ENCODE peak calls at places on chromosomes 3 and 15, in four cellular contexts. C, Z, U and P are unnamed samples.
A peak's percentile ranks its signal among the peaks of the same experiment; 100 is the strongest.

GRCh38 chr3:146830231-146830630 is 225.1 kb upstream of the PLSCR5 start:
- DNase-seq in C (no peak), Z (no peak), U (no peak), P (no peak)

GRCh38 chr15:70936326-70936725 is 43.7 kb downstream of the LRRC49 start:
- DNase-seq in C (no peak), Z (no peak), U (no peak), P (no peak)

GRCh38 chr3:124230928-124231456 is 239.1 kb upstream of the ROPN1 start:
- DNase-seq in C (no peak), Z (no peak), U (no peak), P (no peak)

GRCh38 chr3:31546152-31546551 is 13.4 kb downstream of the STT3B start:
- DNase-seq in C (no peak), Z (no peak), U (no peak), P (no peak)

GRCh38 chr15:78207641-78208340 is 26.6 kb downstream of the ACSBG1 start:
- DNase-seq in C (no peak), Z (no peak), U (no peak), P (no peak)

GRCh38 chr15:91114301-91114700 is 14.2 kb downstream of the SV2B start:
- DNase-seq in C (no peak), Z (no peak), U (no peak), P (no peak)

GRCh38 chr15:72146934-72147333 is 28.7 kb downstream of the SENP8 start:
- DNase-seq in C (no peak), Z (no peak), U (no peak), P (no peak)

GRCh38 chr3:188947401-188947982 is 224.3 kb upstream of the TPRG1 start:
- DNase-seq in C (no peak), Z (no peak), U (peak; percentile 74), P (peak; percentile 61)

GRCh38 chr3:153615863-153616262 is 453.8 kb downstream of the RAP2B start:
- DNase-seq in C (no peak), Z (no peak), U (no peak), P (no peak)

GRCh38 chr15:33045066-33045810 is 149.3 kb downstream of the FMN1 start:
- DNase-seq in C (no peak), Z (no peak), U (no peak), P (no peak)
- TF ChIP-seq USF2 in C (no peak), Z (no peak), U (no peak), P (no peak)

DNA sequence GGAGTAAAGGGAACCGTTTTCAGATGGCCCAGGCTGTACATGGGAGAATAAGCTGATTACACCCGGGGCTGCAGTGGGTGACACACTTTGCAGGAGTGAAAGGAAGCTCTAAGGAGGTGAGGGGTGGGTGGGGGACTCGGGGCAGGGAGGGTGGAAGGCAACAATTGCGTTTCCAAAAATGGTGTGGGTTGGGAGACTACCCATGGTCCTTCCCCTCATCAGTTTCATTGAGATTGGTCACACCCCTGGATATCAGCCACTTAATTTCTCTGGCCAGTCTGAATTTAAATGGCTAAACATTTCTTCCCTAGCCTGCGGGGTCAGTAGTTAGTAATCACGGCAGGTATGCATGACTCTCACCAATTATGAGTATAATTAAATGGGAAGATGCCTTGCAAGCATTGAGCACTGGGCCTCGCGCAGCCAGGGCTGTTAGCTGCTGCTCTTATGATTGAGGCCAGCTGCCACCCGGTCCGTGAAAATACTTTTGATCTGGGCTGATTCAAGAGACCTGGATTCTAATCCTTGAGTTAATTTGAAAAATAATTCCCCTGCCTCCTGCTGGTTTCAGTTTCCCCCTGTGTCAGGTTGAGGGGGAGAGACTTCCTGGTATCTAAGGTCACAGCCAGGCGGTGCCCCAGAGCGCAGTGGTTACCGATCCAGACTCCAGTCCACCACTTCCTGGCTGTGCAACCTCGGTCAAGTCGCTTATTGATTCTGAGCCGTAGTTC is 23.3 kb downstream of the SLC6A6 start:
- DNase-seq in C (no peak), Z (no peak), U (no peak), P (no peak)
- TF ChIP-seq CBX5 in C (no peak), Z (no peak), U (no peak), P (no peak)

GRCh38 chr15:99110581-99111320 is 5.9 kb downstream of the SYNM start:
- DNase-seq in C (no peak), Z (no peak), U (no peak), P (no peak)
- TF ChIP-seq USF2 in C (no peak), Z (no peak), U (no peak), P (no peak)

GRCh38 chr3:128486692-128487537 is 6.1 kb downstream of the GATA2 start:
- DNase-seq in C (no peak), Z (no peak), U (no peak), P (no peak)
- TF ChIP-seq CBX5 in C (no peak), Z (no peak), U (no peak), P (no peak)

DNA sequence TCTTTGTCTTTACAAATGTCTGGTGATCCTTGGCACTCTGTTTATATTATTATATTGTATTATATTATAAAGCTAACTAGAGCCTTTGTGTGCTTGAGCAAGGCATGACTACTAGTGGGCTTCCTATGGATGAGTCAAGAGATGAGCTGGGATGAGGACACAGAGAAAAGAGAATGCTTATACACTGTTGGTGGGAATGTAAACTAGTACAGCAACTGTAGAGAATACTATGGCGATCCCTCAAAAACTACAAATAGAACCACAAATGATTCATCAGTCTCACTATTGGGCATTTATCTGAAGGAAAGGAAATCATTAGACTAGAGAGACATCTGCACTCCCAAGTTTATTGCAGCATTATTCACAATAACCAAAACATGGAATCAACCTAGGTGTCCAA is 40.8 kb upstream of the MED12L start:
- DNase-seq in C (no peak), Z (no peak), U (no peak), P (no peak)
- TF ChIP-seq USF2 in C (no peak), Z (no peak), U (no peak), P (no peak)